ENCODE peak calls at places on chromosomes 7 and 10, in nine cellular contexts. B, P, V, D, K, A, N, X and J are unnamed samples.

GRCh38 chr7:90222811-90223725 is 11.5 kb downstream of the STEAP2 start:
- DNase-seq in B (peak), P (peak), V (no peak), D (no peak), K (no peak), A (no peak), N (no peak), X (no peak), J (no peak)

GRCh38 chr10:132331259-132331955 is 586 bp upstream of the LRRC27 start:
- DNase-seq in B (no peak), P (no peak), V (no peak), D (peak), K (no peak), A (no peak), N (peak), X (no peak), J (no peak)

GRCh38 chr10:79232864-79233263 is 114.4 kb upstream of the PPIF start:
- DNase-seq in B (no peak), P (no peak), V (no peak), D (no peak), K (no peak), A (no peak), N (no peak), X (no peak), J (no peak)

GRCh38 chr10:126062132-126063032 is 166.0 kb downstream of the FANK1 start:
- DNase-seq in B (peak), P (peak), V (no peak), D (no peak), K (no peak), A (no peak), N (no peak), X (peak), J (no peak)

GRCh38 chr7:132411142-132411541 is 165.1 kb downstream of the PLXNA4 start:
- DNase-seq in B (no peak), P (no peak), V (peak), D (no peak), K (no peak), A (no peak), N (no peak), X (no peak), J (no peak)

GRCh38 chr7:157503229-157503628 is 166.4 kb downstream of the DNAJB6 start:
- DNase-seq in B (no peak), P (no peak), V (no peak), D (no peak), K (no peak), A (no peak), N (no peak), X (no peak), J (no peak)

GRCh38 chr7:1569016-1569415 is 816 bp downstream of the PSMG3 start:
- DNase-seq in B (no peak), P (peak), V (peak), D (no peak), K (no peak), A (no peak), N (peak), X (no peak), J (no peak)

GRCh38 chr10:99630439-99630838 is 10.2 kb upstream of the SLC25A28 start:
- DNase-seq in B (no peak), P (peak), V (no peak), D (no peak), K (no peak), A (no peak), N (peak), X (peak), J (no peak)

GRCh38 chr10:1290071-1290471 is 233.9 kb downstream of the WDR37 start:
- DNase-seq in B (no peak), P (no peak), V (no peak), D (no peak), K (no peak), A (no peak), N (no peak), X (no peak), J (no peak)

GRCh38 chr10:92830478-92831389 is 17.6 kb upstream of the EXOC6 start:
- DNase-seq in B (no peak), P (no peak), V (no peak), D (no peak), K (no peak), A (peak), N (peak), X (no peak), J (peak)

GRCh38 chr7:149856583-149856982 is 17.2 kb upstream of the ATP6V0E2 start:
- DNase-seq in B (no peak), P (no peak), V (no peak), D (no peak), K (no peak), A (no peak), N (no peak), X (no peak), J (no peak)

GRCh38 chr10:86753638-86754434 is 2.6 kb upstream of the BMPR1A start:
- DNase-seq in B (no peak), P (no peak), V (no peak), D (no peak), K (no peak), A (no peak), N (no peak), X (no peak), J (no peak)

GRCh38 chr7:158815046-158815445 is 14.3 kb downstream of the ESYT2 start:
- DNase-seq in B (no peak), P (peak), V (peak), D (no peak), K (peak), A (no peak), N (no peak), X (no peak), J (no peak)

GRCh38 chr10:76547352-76547972 is 1090.1 kb downstream of the KCNMA1 start:
- DNase-seq in B (peak), P (peak), V (peak), D (peak), K (peak), A (peak), N (peak), X (peak), J (no peak)

GRCh38 chr7:17745588-17745987 is 194.7 kb downstream of the SNX13 start:
- DNase-seq in B (no peak), P (no peak), V (no peak), D (no peak), K (no peak), A (no peak), N (no peak), X (no peak), J (no peak)

GRCh38 chr7:88226201-88226600 is 6.4 kb upstream of the SRI start:
- DNase-seq in B (no peak), P (no peak), V (no peak), D (no peak), K (no peak), A (no peak), N (no peak), X (no peak), J (no peak)

GRCh38 chr10:50577681-50578350 is 45.9 kb downstream of the SGMS1 start:
- DNase-seq in B (no peak), P (peak), V (no peak), D (no peak), K (no peak), A (no peak), N (peak), X (no peak), J (no peak)

GRCh38 chr7:109449760-109450159 is 880.1 kb downstream of the DNAJB9 start:
- DNase-seq in B (no peak), P (no peak), V (no peak), D (no peak), K (no peak), A (no peak), N (no peak), X (no peak), J (no peak)

GRCh38 chr7:97018775-97019535 is 5.7 kb downstream of the DLX5 start:
- DNase-seq in B (no peak), P (no peak), V (no peak), D (no peak), K (no peak), A (no peak), N (no peak), X (no peak), J (peak)

GRCh38 chr7:7151285-7151684 is 31.1 kb upstream of the C1GALT1 start:
- DNase-seq in B (no peak), P (no peak), V (no peak), D (no peak), K (no peak), A (no peak), N (no peak), X (no peak), J (no peak)

GRCh38 chr10:22720667-22721066 is 6.3 kb upstream of the PIP4K2A start:
- DNase-seq in B (no peak), P (no peak), V (no peak), D (no peak), K (no peak), A (no peak), N (no peak), X (no peak), J (no peak)

GRCh38 chr10:126928252-126928651 is 23.0 kb downstream of the DOCK1 start:
- DNase-seq in B (no peak), P (no peak), V (no peak), D (no peak), K (no peak), A (no peak), N (no peak), X (no peak), J (no peak)

GRCh38 chr10:47164126-47164799 is 135.7 kb upstream of the GDF10 start:
- DNase-seq in B (no peak), P (peak), V (no peak), D (no peak), K (no peak), A (no peak), N (no peak), X (no peak), J (peak)

GRCh38 chr7:150939052-150939810 is 38.9 kb downstream of the KCNH2 start:
- DNase-seq in B (no peak), P (no peak), V (no peak), D (no peak), K (no peak), A (no peak), N (no peak), X (no peak), J (no peak)

GRCh38 chr7:93147358-93147757 is 827 bp downstream of the SAMD9L start:
- DNase-seq in B (peak), P (peak), V (no peak), D (peak), K (no peak), A (peak), N (peak), X (peak), J (no peak)

GRCh38 chr7:107208046-107208458 is 39.2 kb downstream of the HBP1 start:
- DNase-seq in B (no peak), P (peak), V (no peak), D (no peak), K (no peak), A (no peak), N (no peak), X (no peak), J (no peak)

GRCh38 chr7:114369294-114369693 is 45.3 kb upstream of the FOXP2 start:
- DNase-seq in B (no peak), P (no peak), V (no peak), D (no peak), K (no peak), A (no peak), N (no peak), X (no peak), J (no peak)

GRCh38 chr7:28806841-28807240 is 151.3 kb downstream of the TRIL start:
- DNase-seq in B (no peak), P (peak), V (no peak), D (no peak), K (no peak), A (no peak), N (no peak), X (no peak), J (no peak)

GRCh38 chr10:16950686-16951681 is 133.8 kb upstream of the RSU1 start:
- DNase-seq in B (no peak), P (peak), V (no peak), D (no peak), K (no peak), A (no peak), N (no peak), X (no peak), J (no peak)

GRCh38 chr10:72932259-72933015 is 22.2 kb downstream of the PLA2G12B start:
- DNase-seq in B (no peak), P (no peak), V (no peak), D (no peak), K (no peak), A (no peak), N (no peak), X (no peak), J (no peak)

GRCh38 chr7:77482015-77482414 is 55.1 kb upstream of the PTPN12 start:
- DNase-seq in B (no peak), P (peak), V (no peak), D (no peak), K (no peak), A (no peak), N (peak), X (peak), J (no peak)

GRCh38 chr7:129160161-129160911 is 15.8 kb downstream of the TSPAN33 start:
- DNase-seq in B (no peak), P (no peak), V (peak), D (peak), K (peak), A (no peak), N (no peak), X (no peak), J (no peak)

GRCh38 chr7:64753032-64753431 is 41.2 kb upstream of the ZNF138 start:
- DNase-seq in B (no peak), P (no peak), V (no peak), D (no peak), K (no peak), A (no peak), N (no peak), X (no peak), J (no peak)

GRCh38 chr7:121313793-121314676 is 14.8 kb upstream of the WNT16 start:
- DNase-seq in B (no peak), P (peak), V (peak), D (peak), K (peak), A (no peak), N (no peak), X (no peak), J (no peak)

GRCh38 chr10:95466450-95466849 is 94.7 kb downstream of the SORBS1 start:
- DNase-seq in B (no peak), P (no peak), V (no peak), D (no peak), K (no peak), A (no peak), N (no peak), X (no peak), J (no peak)

GRCh38 chr10:127046975-127047877 is 142.0 kb downstream of the DOCK1 start:
- DNase-seq in B (no peak), P (peak), V (no peak), D (no peak), K (no peak), A (no peak), N (no peak), X (no peak), J (no peak)